ENCODE peak calls at places on chromosomes 7 and 10, in ten cellular contexts. One of them, this sample, is unnamed.
A peak's percentile ranks its signal among the peaks of the same experiment; 100 is the strongest.

GRCh38 chr10:61975107-61975932 is 73.8 kb downstream of the ARID5B start:
- DNase-seq in GM12878: no peak
- DNase-seq in kidney: no peak
- DNase-seq in thoracic aorta: no peak
- DNase-seq in HCT116: no peak
- DNase-seq in prostate gland: no peak
- DNase-seq in fibroblast of lung: peak; percentile 85
- DNase-seq in trophoblast cell: peak; percentile 30
- DNase-seq in GM23248: peak; percentile 94
- DNase-seq in psoas muscle: no peak
- DNase-seq in this sample: no peak

GRCh38 chr7:106289848-106290247 is 5.1 kb upstream of the NAMPT start:
- DNase-seq in psoas muscle: no peak
- DNase-seq in HCT116: no peak
- DNase-seq in thoracic aorta: no peak
- DNase-seq in GM12878: no peak
- DNase-seq in prostate gland: no peak
- DNase-seq in GM23248: peak; percentile 38
- DNase-seq in fibroblast of lung: no peak
- DNase-seq in kidney: no peak
- DNase-seq in trophoblast cell: no peak
- DNase-seq in this sample: no peak

GRCh38 chr10:61845196-61845949 is 56.1 kb upstream of the ARID5B start:
- DNase-seq in fibroblast of lung: no peak
- DNase-seq in kidney: no peak
- DNase-seq in trophoblast cell: no peak
- DNase-seq in thoracic aorta: no peak
- DNase-seq in prostate gland: peak; percentile 33
- DNase-seq in GM23248: no peak
- DNase-seq in HCT116: no peak
- DNase-seq in psoas muscle: no peak
- DNase-seq in GM12878: no peak
- DNase-seq in this sample: no peak

GRCh38 chr10:5547934-5548660 is 23.3 kb downstream of the CALML3 start:
- DNase-seq in trophoblast cell: no peak
- DNase-seq in prostate gland: peak; percentile 86
- DNase-seq in fibroblast of lung: no peak
- DNase-seq in GM23248: no peak
- DNase-seq in GM12878: no peak
- DNase-seq in thoracic aorta: no peak
- DNase-seq in HCT116: peak; percentile 66
- DNase-seq in psoas muscle: peak; percentile 9
- DNase-seq in kidney: peak; percentile 86
- DNase-seq in this sample: no peak

GRCh38 chr10:28523725-28524252 is 9.1 kb upstream of the WAC start:
- DNase-seq in thoracic aorta: no peak
- DNase-seq in kidney: no peak
- DNase-seq in GM23248: no peak
- DNase-seq in fibroblast of lung: no peak
- DNase-seq in psoas muscle: no peak
- DNase-seq in trophoblast cell: no peak
- DNase-seq in prostate gland: no peak
- DNase-seq in HCT116: no peak
- DNase-seq in GM12878: no peak
- DNase-seq in this sample: no peak

GRCh38 chr7:155486783-155487508 is 29.0 kb downstream of the EN2 start:
- DNase-seq in GM12878: no peak
- DNase-seq in GM23248: no peak
- DNase-seq in kidney: no peak
- DNase-seq in thoracic aorta: no peak
- DNase-seq in trophoblast cell: no peak
- DNase-seq in prostate gland: no peak
- DNase-seq in HCT116: no peak
- DNase-seq in psoas muscle: no peak
- DNase-seq in fibroblast of lung: no peak
- DNase-seq in this sample: no peak

GRCh38 chr7:134473861-134474291 is 15.0 kb upstream of the AKR1B1 start:
- DNase-seq in kidney: peak; percentile 38
- DNase-seq in fibroblast of lung: peak; percentile 61
- DNase-seq in HCT116: no peak
- DNase-seq in trophoblast cell: peak; percentile 77
- DNase-seq in prostate gland: no peak
- DNase-seq in GM12878: no peak
- DNase-seq in thoracic aorta: no peak
- DNase-seq in GM23248: peak; percentile 66
- DNase-seq in psoas muscle: no peak
- DNase-seq in this sample: no peak

GRCh38 chr10:78342787-78343186 is 309.1 kb downstream of the RPS24 start:
- DNase-seq in prostate gland: no peak
- DNase-seq in kidney: no peak
- DNase-seq in HCT116: no peak
- DNase-seq in trophoblast cell: no peak
- DNase-seq in thoracic aorta: no peak
- DNase-seq in psoas muscle: no peak
- DNase-seq in GM12878: no peak
- DNase-seq in GM23248: no peak
- DNase-seq in fibroblast of lung: no peak
- DNase-seq in this sample: no peak

GRCh38 chr7:100895701-100895955 is at the start of gene ACHE:
- DNase-seq in psoas muscle: no peak
- DNase-seq in trophoblast cell: no peak
- DNase-seq in thoracic aorta: no peak
- DNase-seq in GM12878: no peak
- DNase-seq in fibroblast of lung: no peak
- DNase-seq in kidney: no peak
- DNase-seq in GM23248: no peak
- DNase-seq in prostate gland: no peak
- DNase-seq in HCT116: no peak
- DNase-seq in this sample: no peak

GRCh38 chr7:100894860-100895700 is 608 bp downstream of the ACHE start:
- DNase-seq in HCT116: no peak
- DNase-seq in GM12878: no peak
- DNase-seq in thoracic aorta: no peak
- DNase-seq in psoas muscle: peak; percentile 64
- DNase-seq in kidney: peak; percentile 86
- DNase-seq in prostate gland: peak; percentile 41
- DNase-seq in GM23248: peak; percentile 48
- DNase-seq in trophoblast cell: no peak
- DNase-seq in fibroblast of lung: no peak
- DNase-seq in this sample: peak; percentile 15

GRCh38 chr7:100893318-100893895 is 2.3 kb downstream of the ACHE start:
- DNase-seq in HCT116: no peak
- DNase-seq in psoas muscle: no peak
- DNase-seq in fibroblast of lung: no peak
- DNase-seq in kidney: no peak
- DNase-seq in prostate gland: no peak
- DNase-seq in GM23248: no peak
- DNase-seq in GM12878: no peak
- DNase-seq in trophoblast cell: no peak
- DNase-seq in thoracic aorta: no peak
- DNase-seq in this sample: no peak

GRCh38 chr7:100892364-100893317 is 3.0 kb downstream of the ACHE start:
- DNase-seq in kidney: peak; percentile 77
- DNase-seq in thoracic aorta: no peak
- DNase-seq in prostate gland: no peak
- DNase-seq in trophoblast cell: no peak
- DNase-seq in GM12878: no peak
- DNase-seq in GM23248: no peak
- DNase-seq in fibroblast of lung: no peak
- DNase-seq in HCT116: no peak
- DNase-seq in psoas muscle: no peak
- DNase-seq in this sample: no peak

DNA sequence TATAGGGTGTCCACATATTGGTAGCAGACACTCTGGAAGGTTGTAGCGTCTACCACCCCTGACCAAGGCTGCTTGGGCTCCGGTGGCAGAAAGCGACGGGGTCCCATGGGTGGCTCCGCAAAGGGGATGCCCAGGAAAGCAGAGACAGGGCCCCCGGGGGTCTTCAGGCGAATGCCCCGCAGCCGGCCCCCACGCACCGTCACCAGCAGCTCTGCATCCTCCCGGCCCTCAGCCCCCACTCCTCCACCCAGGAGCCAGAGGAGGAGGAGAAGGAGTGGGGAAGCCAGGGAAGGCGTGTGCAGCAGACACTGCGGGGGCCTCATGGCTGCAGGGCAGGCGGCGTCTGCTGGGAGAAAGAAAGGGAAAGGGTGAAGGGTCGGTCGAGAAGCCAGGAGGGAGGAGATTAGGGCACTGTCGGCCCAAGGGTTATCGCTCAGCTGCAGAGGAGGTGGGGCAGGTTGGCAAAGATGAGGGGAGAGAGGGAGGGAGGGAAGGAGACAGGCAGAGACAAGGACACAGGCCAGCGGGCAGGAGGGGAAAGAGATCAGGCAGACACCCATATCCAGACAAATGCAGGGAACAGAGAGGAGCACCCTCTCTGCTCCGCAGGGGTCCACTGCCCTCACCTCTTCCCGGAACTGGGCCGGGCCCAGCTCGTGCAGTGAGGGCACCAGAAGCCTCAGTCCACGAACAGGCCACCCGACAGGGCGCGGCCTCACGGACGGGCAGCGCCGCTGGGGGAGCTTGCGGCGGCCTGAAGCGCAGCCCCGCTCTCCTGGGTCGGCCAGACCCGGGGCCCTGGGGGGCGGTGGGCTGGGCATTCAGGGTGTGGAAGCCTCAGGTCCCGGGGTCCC is 1.6 kb downstream of the ACHE start:
- DNase-seq in kidney: no peak
- DNase-seq in trophoblast cell: no peak
- DNase-seq in prostate gland: no peak
- DNase-seq in GM12878: no peak
- DNase-seq in fibroblast of lung: no peak
- DNase-seq in psoas muscle: peak; percentile 23
- DNase-seq in HCT116: no peak
- DNase-seq in thoracic aorta: no peak
- DNase-seq in GM23248: no peak
- DNase-seq in this sample: no peak
- H3K27ac ChIP-seq in kidney: no peak overlapping the region
- H3K27ac ChIP-seq in trophoblast cell: no peak overlapping the region
- H3K27ac ChIP-seq in prostate gland: no peak overlapping the region
- H3K27ac ChIP-seq in GM12878: no peak overlapping the region
- H3K27ac ChIP-seq in fibroblast of lung: no peak overlapping the region
- H3K27ac ChIP-seq in psoas muscle: peak overlapping the region; percentile 85
- H3K27ac ChIP-seq in HCT116: no peak overlapping the region
- H3K27ac ChIP-seq in thoracic aorta: no peak overlapping the region
- H3K27ac ChIP-seq in GM23248: no peak overlapping the region
- H3K27ac ChIP-seq in this sample: no peak overlapping the region

GRCh38 chr7:128911441-128912031 is 1.0 kb upstream of the KCP start:
- DNase-seq in HCT116: no peak
- DNase-seq in prostate gland: no peak
- DNase-seq in thoracic aorta: no peak
- DNase-seq in psoas muscle: no peak
- DNase-seq in trophoblast cell: no peak
- DNase-seq in fibroblast of lung: no peak
- DNase-seq in GM23248: no peak
- DNase-seq in GM12878: no peak
- DNase-seq in kidney: no peak
- DNase-seq in this sample: no peak
- H3K4me3 ChIP-seq in HCT116: no peak overlapping the region
- H3K4me3 ChIP-seq in prostate gland: no peak overlapping the region
- H3K4me3 ChIP-seq in thoracic aorta: no peak overlapping the region
- H3K4me3 ChIP-seq in psoas muscle: no peak overlapping the region
- H3K4me3 ChIP-seq in trophoblast cell: no peak overlapping the region
- H3K4me3 ChIP-seq in fibroblast of lung: no peak overlapping the region
- H3K4me3 ChIP-seq in GM23248: no peak overlapping the region
- H3K4me3 ChIP-seq in GM12878: no peak overlapping the region
- H3K4me3 ChIP-seq in kidney: no peak overlapping the region
- H3K4me3 ChIP-seq in this sample: no peak overlapping the region

GRCh38 chr10:121598261-121599249 is at the start of gene FGFR2:
- DNase-seq in fibroblast of lung: peak; percentile 44
- DNase-seq in prostate gland: peak; percentile 87
- DNase-seq in HCT116: peak; percentile 56
- DNase-seq in kidney: peak; percentile 93
- DNase-seq in thoracic aorta: no peak
- DNase-seq in GM23248: peak; percentile 67
- DNase-seq in trophoblast cell: peak; percentile 69
- DNase-seq in psoas muscle: peak; percentile 78
- DNase-seq in GM12878: no peak
- DNase-seq in this sample: no peak

GRCh38 chr10:121595321-121595805 is 2.9 kb downstream of the FGFR2 start:
- DNase-seq in prostate gland: no peak
- DNase-seq in HCT116: no peak
- DNase-seq in kidney: no peak
- DNase-seq in trophoblast cell: peak; percentile 30
- DNase-seq in thoracic aorta: no peak
- DNase-seq in GM12878: no peak
- DNase-seq in psoas muscle: no peak
- DNase-seq in fibroblast of lung: no peak
- DNase-seq in GM23248: peak; percentile 26
- DNase-seq in this sample: no peak

GRCh38 chr10:121597504-121598241 is 571 bp downstream of the FGFR2 start:
- DNase-seq in kidney: peak; percentile 78
- DNase-seq in psoas muscle: peak; percentile 28
- DNase-seq in GM23248: no peak
- DNase-seq in trophoblast cell: no peak
- DNase-seq in thoracic aorta: no peak
- DNase-seq in GM12878: no peak
- DNase-seq in HCT116: no peak
- DNase-seq in fibroblast of lung: no peak
- DNase-seq in prostate gland: peak; percentile 22
- DNase-seq in this sample: no peak

GRCh38 chr10:121595806-121596667 is 2.2 kb downstream of the FGFR2 start:
- DNase-seq in GM23248: no peak
- DNase-seq in GM12878: no peak
- DNase-seq in kidney: no peak
- DNase-seq in prostate gland: peak; percentile 25
- DNase-seq in fibroblast of lung: no peak
- DNase-seq in trophoblast cell: no peak
- DNase-seq in thoracic aorta: no peak
- DNase-seq in HCT116: no peak
- DNase-seq in psoas muscle: no peak
- DNase-seq in this sample: no peak

DNA sequence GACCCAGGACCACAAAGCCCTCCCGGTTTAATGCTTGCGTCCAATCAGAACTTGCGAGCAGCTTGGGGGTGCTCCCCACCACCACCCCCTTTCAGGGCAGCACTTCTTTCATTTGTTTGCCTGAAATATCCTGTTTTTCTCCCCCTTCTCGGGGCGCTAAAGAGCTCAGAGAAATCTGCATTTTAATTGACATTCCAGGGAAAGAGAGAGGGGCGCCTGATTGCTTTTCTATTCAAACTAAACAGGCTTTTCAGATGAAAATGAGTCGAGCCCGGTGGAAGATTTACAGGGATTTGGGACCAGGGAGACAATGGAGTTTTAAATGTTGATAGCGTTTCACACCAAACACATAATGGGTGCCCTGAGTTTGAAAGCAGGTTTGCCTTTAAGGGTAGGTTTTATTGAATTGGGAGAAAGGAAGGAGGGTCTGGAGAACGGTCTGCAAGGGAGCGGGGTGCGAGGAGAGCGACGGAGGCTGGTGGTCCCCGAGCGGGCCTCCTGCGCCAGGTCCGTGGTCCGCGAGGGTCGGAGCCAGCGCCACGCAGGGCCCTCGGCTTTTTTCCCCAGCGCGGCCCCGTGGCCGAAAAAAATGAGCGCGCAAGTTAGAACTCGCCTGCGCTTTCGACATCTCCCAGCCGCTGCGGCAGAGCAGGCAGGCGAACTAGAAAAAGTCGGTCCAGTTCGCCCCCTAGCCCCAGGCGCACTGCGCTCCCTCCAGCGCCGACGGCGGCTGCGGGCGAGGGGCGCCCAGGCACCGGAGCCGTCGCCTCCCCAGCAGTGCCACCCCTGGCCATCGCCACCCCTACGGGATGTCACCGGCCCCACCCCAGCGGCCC is 1.4 kb downstream of the FGFR2 start:
- DNase-seq in GM23248: peak; percentile 40
- DNase-seq in fibroblast of lung: no peak
- DNase-seq in kidney: peak; percentile 83
- DNase-seq in GM12878: no peak
- DNase-seq in trophoblast cell: peak; percentile 28
- DNase-seq in prostate gland: peak; percentile 78
- DNase-seq in HCT116: no peak
- DNase-seq in psoas muscle: no peak
- DNase-seq in thoracic aorta: no peak
- DNase-seq in this sample: no peak
- H3K27ac ChIP-seq in GM23248: no peak overlapping the region
- H3K27ac ChIP-seq in fibroblast of lung: no peak overlapping the region
- H3K27ac ChIP-seq in kidney: peak overlapping the region; percentile 56
- H3K27ac ChIP-seq in GM12878: no peak overlapping the region
- H3K27ac ChIP-seq in trophoblast cell: peak overlapping the region; percentile 43
- H3K27ac ChIP-seq in prostate gland: peak overlapping the region; percentile 79
- H3K27ac ChIP-seq in HCT116: no peak overlapping the region
- H3K27ac ChIP-seq in psoas muscle: no peak overlapping the region
- H3K27ac ChIP-seq in thoracic aorta: peak overlapping the region; percentile 63
- H3K27ac ChIP-seq in this sample: no peak overlapping the region

GRCh38 chr10:64170791-64171190 is 649.6 kb downstream of the REEP3 start:
- DNase-seq in fibroblast of lung: no peak
- DNase-seq in GM12878: no peak
- DNase-seq in thoracic aorta: no peak
- DNase-seq in HCT116: no peak
- DNase-seq in trophoblast cell: no peak
- DNase-seq in psoas muscle: no peak
- DNase-seq in prostate gland: no peak
- DNase-seq in GM23248: no peak
- DNase-seq in kidney: peak; percentile 67
- DNase-seq in this sample: no peak
- H3K4me3 ChIP-seq in fibroblast of lung: no peak overlapping the region
- H3K4me3 ChIP-seq in GM12878: no peak overlapping the region
- H3K4me3 ChIP-seq in thoracic aorta: no peak overlapping the region
- H3K4me3 ChIP-seq in HCT116: no peak overlapping the region
- H3K4me3 ChIP-seq in trophoblast cell: no peak overlapping the region
- H3K4me3 ChIP-seq in psoas muscle: no peak overlapping the region
- H3K4me3 ChIP-seq in prostate gland: no peak overlapping the region
- H3K4me3 ChIP-seq in GM23248: no peak overlapping the region
- H3K4me3 ChIP-seq in kidney: no peak overlapping the region
- H3K4me3 ChIP-seq in this sample: no peak overlapping the region

This sample was measured in effector memory CD4-positive, alpha-beta T cell.